ENCODE peak calls at places on chromosomes 5 and 9, in five cellular contexts. F is BJ, R is transverse colon, E is fibroblast of lung, H is mesothelial cell of epicardium. Q is an unnamed sample.

GRCh38 chr9:107312651-107313050 is 29.6 kb downstream of the RAD23B start:
- DNase-seq in F (peak), R (no peak), E (peak), H (no peak), Q (no peak)

GRCh38 chr5:141876628-141877477 is 1.4 kb downstream of the PCDH1 start:
- DNase-seq in R (peak), E (no peak), H (no peak), F (no peak), Q (no peak)

GRCh38 chr9:89613912-89614311 is 9.1 kb downstream of the GADD45G start:
- DNase-seq in H (no peak), F (no peak), E (no peak), R (no peak), Q (no peak)

GRCh38 chr9:92954078-92954861 is 6.9 kb downstream of the FGD3 start:
- DNase-seq in F (no peak), R (peak), H (no peak), E (peak), Q (no peak)

GRCh38 chr5:73363911-73364730 is 84.5 kb downstream of the FOXD1 start:
- DNase-seq in F (peak), E (peak), R (no peak), H (no peak), Q (no peak)

GRCh38 chr9:98533866-98534265 is 174.9 kb downstream of the GABBR2 start:
- DNase-seq in F (no peak), E (no peak), H (no peak), R (no peak), Q (no peak)

GRCh38 chr9:114386361-114386885 is 1.4 kb downstream of the AKNA start:
- DNase-seq in E (no peak), F (no peak), R (no peak), H (no peak), Q (no peak)

GRCh38 chr5:165079389-165079788 is 1574.0 kb downstream of the MAT2B start:
- DNase-seq in F (no peak), H (no peak), E (no peak), R (no peak), Q (no peak)

GRCh38 chr9:27198175-27198574 is 89.2 kb downstream of the TEK start:
- DNase-seq in F (no peak), R (no peak), E (no peak), H (no peak), Q (no peak)

GRCh38 chr9:100589582-100589981 is 11.7 kb downstream of the CAVIN4 start:
- DNase-seq in F (no peak), E (peak), R (no peak), H (no peak), Q (no peak)

GRCh38 chr5:32908646-32909045 is 197.5 kb downstream of the NPR3 start:
- DNase-seq in F (no peak), R (no peak), H (no peak), E (peak), Q (no peak)

GRCh38 chr9:73816905-73817304 is 665.2 kb downstream of the ANXA1 start:
- DNase-seq in H (no peak), E (no peak), F (no peak), R (no peak), Q (no peak)

GRCh38 chr9:33450747-33451146 is 3.4 kb upstream of the AQP3 start:
- DNase-seq in E (no peak), R (no peak), H (no peak), F (no peak), Q (no peak)

GRCh38 chr9:34957492-34958410 is at the start of gene PHF24:
- DNase-seq in H (peak), E (no peak), F (no peak), R (no peak), Q (peak)

GRCh38 chr9:68577778-68578591 is 37.3 kb upstream of the TMEM252 start:
- DNase-seq in R (no peak), H (no peak), F (no peak), E (no peak), Q (no peak)

GRCh38 chr5:133365326-133365725 is 247.0 kb downstream of the FSTL4 start:
- DNase-seq in H (no peak), E (no peak), R (no peak), F (no peak), Q (no peak)
- TF ChIP-seq CTCF in H (peak), E (peak), R (no peak), F (no peak), Q (no peak)

DNA sequence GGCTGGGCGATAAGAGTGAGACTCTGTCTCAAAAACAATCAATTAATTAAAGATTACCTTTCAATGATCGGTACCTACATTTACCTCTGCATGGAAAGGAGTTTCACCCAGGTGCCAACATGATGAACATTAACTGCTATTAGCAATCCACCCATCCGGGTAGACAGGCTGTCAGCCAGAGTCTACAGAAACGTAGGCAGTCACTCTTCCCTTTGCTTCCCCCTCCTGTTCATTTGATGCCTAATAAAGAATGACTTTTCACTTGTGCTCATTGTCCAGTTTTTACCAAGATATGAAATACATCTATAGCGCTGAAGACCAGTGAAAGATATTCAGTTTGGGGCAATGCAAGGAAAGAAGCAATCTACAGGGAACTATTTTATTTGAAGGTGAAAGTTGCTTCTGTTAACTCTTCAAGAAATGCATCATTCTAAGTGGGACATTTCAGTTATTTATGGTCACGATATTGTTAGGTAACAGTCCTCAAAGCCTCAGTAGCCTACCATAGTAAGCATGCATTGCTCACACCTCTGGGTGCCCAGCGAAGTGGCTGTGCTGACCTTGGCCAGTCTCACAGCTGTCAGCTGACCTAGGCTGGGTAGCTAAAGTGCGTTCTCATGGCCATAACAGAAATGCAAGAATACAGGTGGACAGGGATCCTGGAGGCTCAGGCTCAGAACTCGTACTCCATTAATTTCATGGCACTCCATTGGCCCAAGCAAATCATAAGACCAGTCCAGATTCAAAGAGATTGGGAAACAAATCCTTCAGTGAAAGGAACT is 87.2 kb upstream of the DMRT1 start:
- DNase-seq in H (no peak), E (no peak), F (no peak), R (no peak), Q (no peak)
- TF ChIP-seq CTCF in H (no peak), E (no peak), F (no peak), R (no peak), Q (no peak)

GRCh38 chr5:172641359-172642045 is 439 bp downstream of the NEURL1B start:
- DNase-seq in H (peak), F (no peak), R (no peak), E (no peak), Q (no peak)
- TF ChIP-seq CTCF in H (no peak), F (peak), R (no peak), E (no peak), Q (no peak)

GRCh38 chr5:158430166-158430828 is 571.4 kb upstream of the CLINT1 start:
- DNase-seq in R (no peak), E (no peak), F (no peak), H (no peak), Q (no peak)
- TF ChIP-seq CTCF in R (no peak), E (no peak), F (no peak), H (no peak), Q (no peak)

DNA sequence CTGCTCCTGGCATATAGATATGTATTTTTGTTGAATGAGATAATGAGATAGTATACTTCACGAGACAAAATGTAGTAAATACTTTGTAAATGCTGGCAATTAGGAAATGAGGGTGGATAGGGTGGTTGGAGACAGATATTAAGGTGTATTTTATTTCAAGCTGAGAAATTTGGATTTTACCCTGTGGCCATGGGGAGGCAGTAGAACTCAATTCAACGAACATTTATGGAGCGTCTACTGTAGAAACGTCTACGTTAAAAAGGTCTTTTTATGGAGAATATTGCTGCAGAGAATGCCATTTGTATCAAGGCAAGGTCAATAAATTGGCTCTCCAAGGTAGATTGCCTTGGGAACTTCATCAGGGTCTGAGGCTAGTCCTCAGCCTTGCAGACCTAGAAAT is 21.5 kb upstream of the RALGPS1 start:
- DNase-seq in F (no peak), H (no peak), R (no peak), E (no peak), Q (no peak)
- TF ChIP-seq CTCF in F (no peak), H (no peak), R (no peak), E (peak), Q (no peak)

GRCh38 chr5:77518304-77518703 is 26.2 kb upstream of the WDR41 start:
- DNase-seq in H (no peak), R (no peak), E (peak), F (no peak), Q (no peak)
- TF ChIP-seq CTCF in H (no peak), R (no peak), E (no peak), F (no peak), Q (no peak)

GRCh38 chr5:143649869-143650268 is 162.1 kb upstream of the HMHB1 start:
- DNase-seq in R (no peak), H (no peak), F (peak), E (no peak), Q (no peak)

GRCh38 chr5:143650296-143650695 is 161.7 kb upstream of the HMHB1 start:
- DNase-seq in R (no peak), H (no peak), F (no peak), E (no peak), Q (no peak)

GRCh38 chr5:143645356-143645755 is 166.6 kb upstream of the HMHB1 start:
- DNase-seq in F (no peak), E (no peak), H (no peak), R (no peak), Q (no peak)

GRCh38 chr5:143646961-143647360 is 165.0 kb upstream of the HMHB1 start:
- DNase-seq in E (no peak), H (no peak), F (no peak), R (no peak), Q (no peak)

DNA sequence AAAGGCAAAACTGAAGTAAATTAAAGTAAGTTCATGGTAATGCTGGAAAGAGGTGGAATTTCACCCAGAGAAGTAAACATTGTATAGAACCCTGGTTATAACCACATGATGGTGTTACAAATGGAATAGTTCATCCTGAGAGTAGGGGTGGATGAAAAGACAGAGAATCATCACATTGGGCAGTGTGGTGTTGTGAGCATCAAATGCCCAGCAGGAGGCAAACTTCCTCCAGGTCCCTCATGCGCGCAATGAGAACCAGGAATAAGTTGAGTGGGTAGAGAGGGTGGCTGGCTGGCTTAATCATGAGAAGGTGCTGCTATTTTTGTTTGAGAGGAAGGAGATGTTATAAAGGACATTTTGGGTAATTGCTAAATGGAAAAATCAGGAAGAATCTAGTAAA is 163.3 kb upstream of the HMHB1 start:
- DNase-seq in E (no peak), H (no peak), R (no peak), F (no peak), Q (no peak)
- TF ChIP-seq CTCF in E (peak), H (no peak), R (no peak), F (no peak), Q (no peak)

GRCh38 chr5:52964138-52964537 is 25.0 kb upstream of the ITGA2 start:
- DNase-seq in H (no peak), E (no peak), F (no peak), R (no peak), Q (no peak)
- TF ChIP-seq CTCF in H (no peak), E (no peak), F (no peak), R (no peak), Q (no peak)

Q was measured in activated B cell treated with CpG ODN at 0.5 μM for 24 hours.